ENCODE peak calls at places on chromosomes 2 and 18, in four cellular contexts. C is brain microvascular endothelial cell, T is cardiac fibroblast, N is esophagus squamous epithelium. H is an unnamed sample.

GRCh38 chr2:151334082-151334815 is 23.1 kb upstream of the TNFAIP6 start:
- DNase-seq in T (peak), N (no peak), C (peak), H (peak)

GRCh38 chr18:3350566-3351527 is 88.9 kb downstream of the MYL12B start:
- DNase-seq in N (no peak), C (no peak), T (peak), H (no peak)

GRCh38 chr18:61893304-61893970 is 630 bp upstream of the RNF152 start:
- DNase-seq in C (peak), T (peak), N (no peak), H (no peak)

GRCh38 chr2:104844813-104845551 is 8.9 kb upstream of the POU3F3 start:
- DNase-seq in N (no peak), T (no peak), C (no peak), H (no peak)

GRCh38 chr2:162928356-162928755 is 89.8 kb upstream of the KCNH7 start:
- DNase-seq in C (no peak), N (no peak), T (peak), H (no peak)

GRCh38 chr2:127906206-127906926 is 20.6 kb upstream of the AMMECR1L start:
- DNase-seq in T (no peak), N (no peak), C (no peak), H (no peak)

GRCh38 chr2:74379851-74380789 is at the start of gene DCTN1:
- DNase-seq in N (no peak), C (peak), T (peak), H (no peak)

GRCh38 chr18:29034113-29034856 is 857.4 kb upstream of the CDH2 start:
- DNase-seq in C (no peak), N (no peak), T (peak), H (no peak)

GRCh38 chr2:97992836-97993825 is 2.6 kb downstream of the TMEM131 start:
- DNase-seq in C (no peak), N (no peak), T (peak), H (no peak)

GRCh38 chr2:177599072-177599688 is 206.6 kb downstream of the AGPS start:
- DNase-seq in T (no peak), C (no peak), N (no peak), H (no peak)

GRCh38 chr2:47056374-47056773 is 98.7 kb downstream of the STPG4 start:
- DNase-seq in N (no peak), T (peak), C (no peak), H (peak)

GRCh38 chr18:37396981-37397720 is 168.4 kb downstream of the CELF4 start:
- DNase-seq in N (no peak), T (no peak), C (no peak), H (no peak)

GRCh38 chr2:230953843-230954242 is 28.8 kb upstream of the GPR55 start:
- DNase-seq in N (no peak), T (no peak), C (no peak), H (no peak)

GRCh38 chr2:230956827-230957755 is 32.0 kb upstream of the GPR55 start:
- DNase-seq in N (no peak), C (peak), T (peak), H (no peak)

GRCh38 chr2:230952226-230952956 is 27.3 kb upstream of the GPR55 start:
- DNase-seq in C (no peak), T (no peak), N (no peak), H (no peak)

GRCh38 chr2:230955163-230955779 is 30.2 kb upstream of the GPR55 start:
- DNase-seq in N (no peak), T (no peak), C (no peak), H (no peak)

DNA sequence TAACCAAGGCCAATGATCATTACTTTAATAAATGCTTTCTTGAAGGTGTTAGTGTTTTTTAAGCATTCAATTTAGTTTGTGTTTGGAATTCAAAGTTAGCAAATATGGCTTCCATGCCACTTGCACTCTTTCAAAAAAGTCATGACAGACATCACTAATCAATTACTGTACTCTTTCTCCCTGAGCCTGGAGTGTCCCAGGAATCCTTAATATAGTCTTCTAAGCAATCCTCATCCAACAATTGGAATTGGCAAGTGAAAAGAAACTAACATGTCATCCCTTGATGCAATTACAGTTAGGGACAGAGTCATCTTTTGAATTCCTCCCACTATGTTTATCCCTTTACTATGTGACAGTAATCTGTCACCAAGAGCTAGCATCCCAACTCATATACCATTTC is 29.7 kb upstream of the GPR55 start:
- DNase-seq in T (no peak), C (no peak), N (no peak), H (no peak)
- H3K4me3 ChIP-seq in T (no peak), C (no peak), N (no peak), H (no peak)

DNA sequence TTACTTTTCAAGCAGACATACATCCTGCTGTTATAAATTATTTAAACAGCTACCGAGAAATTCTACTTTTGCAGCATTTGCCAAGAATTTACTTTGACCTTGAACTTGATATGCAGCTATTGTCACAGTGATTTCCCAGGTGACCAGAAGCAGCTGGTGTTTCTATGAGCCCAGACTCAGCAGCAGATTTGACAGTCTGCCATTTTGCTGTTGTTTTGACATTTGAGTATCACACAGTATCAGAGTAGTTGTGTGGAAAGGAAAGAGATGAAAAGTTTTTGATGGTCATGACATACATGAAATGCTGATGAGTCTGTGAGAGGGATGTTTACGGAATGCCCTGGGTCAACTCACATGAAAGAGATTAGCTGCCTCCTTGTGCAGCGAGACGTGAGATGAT is 6.6 kb upstream of the CCDC195 start:
- DNase-seq in N (no peak), C (no peak), T (no peak), H (no peak)
- TF ChIP-seq CTCF in N (no peak), C (no peak), T (no peak), H (no peak)

DNA sequence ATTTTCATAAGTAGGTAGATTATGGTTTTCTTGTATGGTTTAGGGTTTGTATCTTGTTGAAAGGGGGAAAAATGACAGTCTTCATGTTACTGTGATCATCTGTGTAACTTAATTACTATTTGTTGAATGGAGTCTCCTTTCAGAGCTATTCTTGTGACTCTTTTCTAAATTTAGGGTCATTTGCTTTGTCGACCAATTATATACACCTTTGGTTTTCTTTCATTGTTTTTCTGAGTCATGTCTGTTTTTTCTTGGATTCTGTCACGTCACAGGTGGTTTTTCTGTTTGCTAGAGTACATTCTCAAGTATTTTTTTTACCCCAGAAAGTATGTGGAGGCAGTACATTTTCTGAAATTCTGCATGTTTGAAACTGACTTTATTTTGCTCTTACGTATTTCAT is 43.8 kb upstream of the DYSF start:
- DNase-seq in N (no peak), C (no peak), T (peak), H (no peak)
- H3K4me3 ChIP-seq in N (no peak), C (no peak), T (no peak), H (no peak)

GRCh38 chr2:145075454-145076062 is 555.6 kb upstream of the ZEB2 start:
- DNase-seq in C (no peak), N (no peak), T (no peak), H (no peak)
- TF ChIP-seq CTCF in C (no peak), N (no peak), T (no peak), H (no peak)

DNA sequence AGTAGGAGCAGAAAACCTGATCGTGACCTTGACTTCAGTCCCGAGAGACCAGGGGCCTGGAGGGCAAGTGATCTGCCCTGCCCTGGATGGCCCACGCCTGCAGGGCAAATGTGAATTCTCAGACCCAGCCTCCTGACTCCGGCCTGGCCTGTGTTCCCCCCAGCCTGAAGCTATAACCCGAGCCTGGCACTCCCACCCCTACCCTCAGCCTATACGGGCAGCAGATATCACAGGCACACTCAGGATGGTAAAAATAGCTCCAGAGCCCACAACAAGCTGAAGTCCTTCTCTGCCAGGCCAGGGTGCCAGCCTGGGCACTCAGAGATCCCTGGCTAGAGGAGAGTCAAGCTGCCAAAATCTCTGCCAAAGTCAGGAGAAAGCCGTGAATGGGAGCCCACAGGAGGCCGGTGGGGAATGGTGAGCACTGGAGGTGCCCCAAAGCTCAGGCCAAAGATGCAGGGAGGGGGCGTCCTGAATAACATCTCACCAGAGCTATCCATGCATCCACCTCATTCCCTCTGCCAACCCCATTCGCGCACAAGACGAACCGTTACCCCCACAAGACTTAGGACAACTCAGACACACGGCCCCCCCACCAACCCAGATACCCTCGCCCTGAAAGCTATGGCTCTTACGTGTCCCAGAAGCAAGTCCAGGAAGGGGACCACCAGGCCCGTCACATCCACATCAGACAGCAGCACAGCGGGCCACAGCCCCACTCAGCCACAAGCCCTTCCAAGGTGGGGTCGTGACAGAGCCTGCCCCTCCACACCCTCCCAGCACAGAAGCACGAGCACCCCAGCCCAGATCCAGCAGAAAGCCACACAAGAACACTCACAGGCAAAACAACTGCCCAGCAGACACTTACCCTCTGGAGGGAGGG is 144.9 kb downstream of the TNS1 start:
- DNase-seq in N (no peak), C (no peak), T (no peak), H (no peak)
- H3K4me3 ChIP-seq in N (no peak), C (peak), T (peak), H (no peak)

GRCh38 chr2:121856358-121856757 is 100.9 kb downstream of the TSN start:
- DNase-seq in T (no peak), C (no peak), N (no peak), H (no peak)
- TF ChIP-seq CTCF in T (no peak), C (no peak), N (no peak), H (no peak)

H was measured in HFF-Myc.